ENCODE peak calls at places on chromosomes 3 and 15, in five cellular contexts. S, A, G, Z and E are unnamed samples.

GRCh38 chr3:56001537-56001936 is 466.7 kb downstream of the ERC2 start:
- DNase-seq in S (no peak), A (no peak), G (no peak), Z (no peak), E (no peak)

GRCh38 chr3:48018841-48019240 is 2.6 kb upstream of the MAP4 start:
- DNase-seq in S (peak), A (no peak), G (no peak), Z (no peak), E (peak)

GRCh38 chr15:87570186-87570585 is 686.4 kb downstream of the NTRK3 start:
- DNase-seq in S (no peak), A (no peak), G (no peak), Z (no peak), E (no peak)

GRCh38 chr3:161413127-161413854 is 42.0 kb upstream of the SPTSSB start:
- DNase-seq in S (peak), A (no peak), G (no peak), Z (no peak), E (peak)

GRCh38 chr3:89360155-89360554 is 252.7 kb downstream of the EPHA3 start:
- DNase-seq in S (no peak), A (no peak), G (no peak), Z (no peak), E (no peak)

GRCh38 chr3:184005981-184006507 is 11.6 kb downstream of the ABCC5 start:
- DNase-seq in S (peak), A (no peak), G (peak), Z (peak), E (no peak)

GRCh38 chr3:130925628-130926027 is 31.7 kb downstream of the ATP2C1 start:
- DNase-seq in S (no peak), A (no peak), G (no peak), Z (peak), E (no peak)

GRCh38 chr15:85545185-85545584 is 164.8 kb downstream of the AKAP13 start:
- DNase-seq in S (no peak), A (no peak), G (no peak), Z (no peak), E (no peak)

GRCh38 chr3:135970500-135971116 is 5.1 kb downstream of the PPP2R3A start:
- DNase-seq in S (no peak), A (no peak), G (no peak), Z (no peak), E (no peak)

GRCh38 chr3:66372681-66373350 is 128.0 kb downstream of the LRIG1 start:
- DNase-seq in S (peak), A (no peak), G (no peak), Z (no peak), E (no peak)

GRCh38 chr3:72161870-72162617 is 377.1 kb upstream of the PROK2 start:
- DNase-seq in S (peak), A (no peak), G (no peak), Z (no peak), E (no peak)

GRCh38 chr15:89751748-89752147 is 699 bp upstream of the MESP1 start:
- DNase-seq in S (no peak), A (no peak), G (peak), Z (no peak), E (no peak)

GRCh38 chr15:88791637-88792036 is 11.6 kb upstream of the ACAN start:
- DNase-seq in S (no peak), A (no peak), G (no peak), Z (no peak), E (no peak)

GRCh38 chr3:110341047-110341446 is 730.6 kb upstream of the NECTIN3 start:
- DNase-seq in S (no peak), A (no peak), G (no peak), Z (no peak), E (no peak)

GRCh38 chr3:38586546-38587520 is 62.7 kb downstream of the SCN5A start:
- DNase-seq in S (no peak), A (no peak), G (peak), Z (no peak), E (no peak)

GRCh38 chr3:105823149-105823866 is 45.5 kb downstream of the CBLB start:
- DNase-seq in S (peak), A (peak), G (no peak), Z (no peak), E (peak)

GRCh38 chr3:29525254-29525881 is 244.5 kb downstream of the RBMS3 start:
- DNase-seq in S (peak), A (peak), G (peak), Z (no peak), E (peak)

GRCh38 chr3:72338082-72338941 is 509.9 kb downstream of the SHQ1 start:
- DNase-seq in S (peak), A (no peak), G (no peak), Z (peak), E (no peak)

GRCh38 chr15:81312790-81313543 is 11.0 kb downstream of the STARD5 start:
- DNase-seq in S (peak), A (peak), G (peak), Z (no peak), E (peak)

GRCh38 chr15:65824941-65825544 is 33.0 kb upstream of the DENND4A start:
- DNase-seq in S (no peak), A (no peak), G (no peak), Z (no peak), E (peak)

GRCh38 chr3:138363322-138363721 is 14.9 kb downstream of the MRAS start:
- DNase-seq in S (no peak), A (no peak), G (no peak), Z (no peak), E (no peak)

GRCh38 chr3:4358273-4358672 is 55.1 kb downstream of the SETMAR start:
- DNase-seq in S (no peak), A (no peak), G (no peak), Z (no peak), E (no peak)

GRCh38 chr3:65186268-65186667 is 498.5 kb upstream of the ADAMTS9 start:
- DNase-seq in S (no peak), A (no peak), G (no peak), Z (no peak), E (no peak)

GRCh38 chr15:61034793-61035710 is 194.1 kb downstream of the RORA start:
- DNase-seq in S (peak), A (peak), G (no peak), Z (no peak), E (peak)

GRCh38 chr3:168085491-168086119 is 10.1 kb downstream of the GOLIM4 start:
- DNase-seq in S (peak), A (no peak), G (no peak), Z (no peak), E (no peak)

GRCh38 chr3:78507196-78507984 is 1260.4 kb downstream of the ROBO1 start:
- DNase-seq in S (no peak), A (no peak), G (no peak), Z (no peak), E (no peak)

GRCh38 chr3:26657406-26657976 is 34.9 kb downstream of the LRRC3B start:
- DNase-seq in S (no peak), A (no peak), G (no peak), Z (no peak), E (no peak)

GRCh38 chr3:107629556-107629955 is 106.8 kb downstream of the BBX start:
- DNase-seq in S (no peak), A (no peak), G (no peak), Z (no peak), E (no peak)